ENCODE peak calls at places on chromosomes 11 and 22, in six cellular contexts. One of them, this sample, is unnamed.
A peak's percentile ranks its signal among the peaks of the same experiment; 100 is the strongest.

GRCh38 chr22:28810839-28811491 is 10.6 kb upstream of the XBP1 start:
- ATAC-seq in K562: no peak
- ATAC-seq in HCT116: no peak
- ATAC-seq in HepG2: peak; percentile 45
- ATAC-seq in A549: no peak
- ATAC-seq in gastrocnemius medialis: no peak
- ATAC-seq in this sample: no peak

GRCh38 chr11:2708151-2708581 is 8.4 kb upstream of the KCNQ1OT1 start:
- ATAC-seq in K562: no peak
- ATAC-seq in HCT116: no peak
- ATAC-seq in HepG2: no peak
- ATAC-seq in A549: no peak
- ATAC-seq in gastrocnemius medialis: peak; percentile 70
- ATAC-seq in this sample: peak; percentile 76

GRCh38 chr11:44797886-44798683 is 71.3 kb downstream of the TSPAN18 start:
- ATAC-seq in K562: no peak
- ATAC-seq in HCT116: no peak
- ATAC-seq in HepG2: no peak
- ATAC-seq in A549: no peak
- ATAC-seq in gastrocnemius medialis: no peak
- ATAC-seq in this sample: no peak

GRCh38 chr11:2367266-2368160 is 9.6 kb upstream of the CD81 start:
- ATAC-seq in K562: no peak
- ATAC-seq in HCT116: no peak
- ATAC-seq in HepG2: no peak
- ATAC-seq in A549: no peak
- ATAC-seq in gastrocnemius medialis: no peak
- ATAC-seq in this sample: no peak

GRCh38 chr11:28621648-28622215 is 513.5 kb downstream of the METTL15 start:
- ATAC-seq in K562: no peak
- ATAC-seq in HCT116: no peak
- ATAC-seq in HepG2: peak; percentile 84
- ATAC-seq in A549: peak; percentile 42
- ATAC-seq in gastrocnemius medialis: no peak
- ATAC-seq in this sample: no peak

GRCh38 chr22:40898850-40899357 is 37.0 kb upstream of the DNAJB7 start:
- ATAC-seq in K562: peak; percentile 74
- ATAC-seq in HCT116: peak; percentile 78
- ATAC-seq in HepG2: no peak
- ATAC-seq in A549: peak; percentile 75
- ATAC-seq in gastrocnemius medialis: peak; percentile 64
- ATAC-seq in this sample: no peak

GRCh38 chr11:118921929-118922744 is 3.6 kb downstream of the BCL9L start:
- ATAC-seq in K562: no peak
- ATAC-seq in HCT116: no peak
- ATAC-seq in HepG2: peak; percentile 40
- ATAC-seq in A549: peak; percentile 33
- ATAC-seq in gastrocnemius medialis: peak; percentile 23
- ATAC-seq in this sample: peak; percentile 57

GRCh38 chr11:22389526-22390282 is 51.5 kb downstream of the SLC17A6 start:
- ATAC-seq in K562: no peak
- ATAC-seq in HCT116: no peak
- ATAC-seq in HepG2: no peak
- ATAC-seq in A549: no peak
- ATAC-seq in gastrocnemius medialis: peak; percentile 92
- ATAC-seq in this sample: no peak

GRCh38 chr11:130706572-130706971 is 209.7 kb downstream of the SNX19 start:
- ATAC-seq in K562: no peak
- ATAC-seq in HCT116: no peak
- ATAC-seq in HepG2: no peak
- ATAC-seq in A549: no peak
- ATAC-seq in gastrocnemius medialis: no peak
- ATAC-seq in this sample: no peak

GRCh38 chr11:115990004-115990447 is 485.8 kb upstream of the CADM1 start:
- ATAC-seq in K562: peak; percentile 98
- ATAC-seq in HCT116: no peak
- ATAC-seq in HepG2: peak; percentile 84
- ATAC-seq in A549: peak; percentile 72
- ATAC-seq in gastrocnemius medialis: no peak
- ATAC-seq in this sample: no peak

GRCh38 chr11:36433896-36434295 is 76.2 kb downstream of the TRAF6 start:
- ATAC-seq in K562: no peak
- ATAC-seq in HCT116: no peak
- ATAC-seq in HepG2: no peak
- ATAC-seq in A549: no peak
- ATAC-seq in gastrocnemius medialis: no peak
- ATAC-seq in this sample: no peak

GRCh38 chr11:18927550-18928322 is 11.5 kb downstream of the MRGPRX1 start:
- ATAC-seq in K562: no peak
- ATAC-seq in HCT116: no peak
- ATAC-seq in HepG2: no peak
- ATAC-seq in A549: no peak
- ATAC-seq in gastrocnemius medialis: no peak
- ATAC-seq in this sample: no peak

GRCh38 chr11:63884191-63884590 is 32.8 kb downstream of the RCOR2 start:
- ATAC-seq in K562: no peak
- ATAC-seq in HCT116: no peak
- ATAC-seq in HepG2: no peak
- ATAC-seq in A549: no peak
- ATAC-seq in gastrocnemius medialis: no peak
- ATAC-seq in this sample: no peak

GRCh38 chr22:45061332-45061731 is 51.5 kb upstream of the PHF21B start:
- ATAC-seq in K562: no peak
- ATAC-seq in HCT116: no peak
- ATAC-seq in HepG2: no peak
- ATAC-seq in A549: no peak
- ATAC-seq in gastrocnemius medialis: no peak
- ATAC-seq in this sample: no peak

GRCh38 chr11:33256031-33256807 is 962 bp upstream of the HIPK3 start:
- ATAC-seq in K562: no peak
- ATAC-seq in HCT116: no peak
- ATAC-seq in HepG2: no peak
- ATAC-seq in A549: no peak
- ATAC-seq in gastrocnemius medialis: no peak
- ATAC-seq in this sample: no peak

GRCh38 chr11:63877658-63878241 is 38.8 kb downstream of the MARK2 start:
- ATAC-seq in K562: no peak
- ATAC-seq in HCT116: no peak
- ATAC-seq in HepG2: no peak
- ATAC-seq in A549: no peak
- ATAC-seq in gastrocnemius medialis: no peak
- ATAC-seq in this sample: no peak

GRCh38 chr22:48089601-48090331 is 1327.3 kb downstream of the TBC1D22A start:
- ATAC-seq in K562: no peak
- ATAC-seq in HCT116: peak; percentile 40
- ATAC-seq in HepG2: no peak
- ATAC-seq in A549: peak; percentile 66
- ATAC-seq in gastrocnemius medialis: peak; percentile 62
- ATAC-seq in this sample: peak; percentile 78

GRCh38 chr11:8810331-8811301 is 100.4 kb upstream of the AKIP1 start:
- ATAC-seq in K562: peak; percentile 59
- ATAC-seq in HCT116: no peak
- ATAC-seq in HepG2: peak; percentile 80
- ATAC-seq in A549: no peak
- ATAC-seq in gastrocnemius medialis: peak; percentile 51
- ATAC-seq in this sample: peak; percentile 84

GRCh38 chr11:225734-226453 is 10.2 kb downstream of the SIRT3 start:
- ATAC-seq in K562: no peak
- ATAC-seq in HCT116: no peak
- ATAC-seq in HepG2: no peak
- ATAC-seq in A549: no peak
- ATAC-seq in gastrocnemius medialis: no peak
- ATAC-seq in this sample: no peak

GRCh38 chr11:119365071-119365591 is 16.4 kb downstream of the USP2 start:
- ATAC-seq in K562: no peak
- ATAC-seq in HCT116: no peak
- ATAC-seq in HepG2: no peak
- ATAC-seq in A549: no peak
- ATAC-seq in gastrocnemius medialis: peak; percentile 40
- ATAC-seq in this sample: no peak

GRCh38 chr11:11037162-11037732 is 179.4 kb upstream of the ZBED5 start:
- ATAC-seq in K562: no peak
- ATAC-seq in HCT116: peak; percentile 17
- ATAC-seq in HepG2: no peak
- ATAC-seq in A549: peak; percentile 17
- ATAC-seq in gastrocnemius medialis: no peak
- ATAC-seq in this sample: no peak

GRCh38 chr11:69985654-69986420 is 92.3 kb upstream of the ANO1 start:
- ATAC-seq in K562: peak; percentile 59
- ATAC-seq in HCT116: no peak
- ATAC-seq in HepG2: peak; percentile 32
- ATAC-seq in A549: peak; percentile 27
- ATAC-seq in gastrocnemius medialis: no peak
- ATAC-seq in this sample: no peak

GRCh38 chr11:130452941-130453340 is 4.5 kb downstream of the ADAMTS15 start:
- ATAC-seq in K562: no peak
- ATAC-seq in HCT116: no peak
- ATAC-seq in HepG2: no peak
- ATAC-seq in A549: no peak
- ATAC-seq in gastrocnemius medialis: no peak
- ATAC-seq in this sample: no peak

GRCh38 chr11:396511-396947 is 2.5 kb downstream of the PKP3 start:
- ATAC-seq in K562: no peak
- ATAC-seq in HCT116: no peak
- ATAC-seq in HepG2: peak; percentile 81
- ATAC-seq in A549: peak; percentile 73
- ATAC-seq in gastrocnemius medialis: no peak
- ATAC-seq in this sample: no peak

GRCh38 chr11:96306933-96307747 is 35.9 kb downstream of the MAML2 start:
- ATAC-seq in K562: peak; percentile 73
- ATAC-seq in HCT116: peak; percentile 74
- ATAC-seq in HepG2: peak; percentile 83
- ATAC-seq in A549: peak; percentile 92
- ATAC-seq in gastrocnemius medialis: peak; percentile 86
- ATAC-seq in this sample: peak; percentile 92

GRCh38 chr22:28905433-28905832 is 22.1 kb downstream of the ZNRF3 start:
- ATAC-seq in K562: no peak
- ATAC-seq in HCT116: no peak
- ATAC-seq in HepG2: no peak
- ATAC-seq in A549: no peak
- ATAC-seq in gastrocnemius medialis: no peak
- ATAC-seq in this sample: no peak

GRCh38 chr22:25553131-25553530 is 11.3 kb upstream of the GRK3 start:
- ATAC-seq in K562: no peak
- ATAC-seq in HCT116: no peak
- ATAC-seq in HepG2: no peak
- ATAC-seq in A549: no peak
- ATAC-seq in gastrocnemius medialis: no peak
- ATAC-seq in this sample: no peak

GRCh38 chr11:69114811-69115523 is 40.8 kb upstream of the SMIM38 start:
- ATAC-seq in K562: no peak
- ATAC-seq in HCT116: no peak
- ATAC-seq in HepG2: no peak
- ATAC-seq in A549: peak; percentile 11
- ATAC-seq in gastrocnemius medialis: peak; percentile 25
- ATAC-seq in this sample: no peak

GRCh38 chr11:119028346-119029068 is 2.2 kb downstream of the SLC37A4 start:
- ATAC-seq in K562: no peak
- ATAC-seq in HCT116: no peak
- ATAC-seq in HepG2: no peak
- ATAC-seq in A549: no peak
- ATAC-seq in gastrocnemius medialis: no peak
- ATAC-seq in this sample: no peak

DNA sequence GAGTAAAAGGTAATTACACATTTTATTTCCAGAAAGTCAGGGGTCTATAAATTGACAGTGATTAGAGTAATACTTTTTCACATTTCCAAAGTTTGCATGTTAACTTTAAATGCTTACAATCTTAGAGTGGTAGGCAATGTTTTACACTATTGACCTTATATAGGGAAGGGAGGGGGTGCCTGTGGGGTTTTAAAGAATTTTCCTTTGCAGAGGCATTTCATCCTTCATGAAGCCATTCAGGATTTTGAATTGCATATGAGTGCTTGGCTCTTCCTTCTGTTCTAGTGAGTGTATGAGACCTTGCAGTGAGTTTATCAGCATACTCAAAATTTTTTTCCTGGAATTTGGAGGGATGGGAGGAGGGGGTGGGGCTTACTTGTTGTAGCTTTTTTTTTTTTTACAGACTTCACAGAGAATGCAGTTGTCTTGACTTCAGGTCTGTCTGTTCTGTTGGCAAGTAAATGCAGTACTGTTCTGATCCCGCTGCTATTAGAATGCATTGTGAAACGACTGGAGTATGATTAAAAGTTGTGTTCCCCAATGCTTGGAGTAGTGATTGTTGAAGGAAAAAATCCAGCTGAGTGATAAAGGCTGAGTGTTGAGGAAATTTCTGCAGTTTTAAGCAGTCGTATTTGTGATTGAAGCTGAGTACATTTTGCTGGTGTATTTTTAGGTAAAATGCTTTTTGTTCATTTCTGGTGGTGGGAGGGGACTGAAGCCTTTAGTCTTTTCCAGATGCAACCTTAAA is 5.3 kb downstream of the MALAT1 start:
- ATAC-seq in K562: no peak
- ATAC-seq in HCT116: no peak
- ATAC-seq in HepG2: no peak
- ATAC-seq in A549: no peak
- ATAC-seq in gastrocnemius medialis: no peak
- ATAC-seq in this sample: no peak
- TF ChIP-seq POLR2A in K562: peak; percentile 94
- TF ChIP-seq POLR2A in HCT116: no peak
- TF ChIP-seq POLR2A in HepG2: no peak
- TF ChIP-seq POLR2A in A549: no peak
- TF ChIP-seq POLR2A in gastrocnemius medialis: no peak
- TF ChIP-seq POLR2A in this sample: peak; percentile 25

GRCh38 chr22:42188808-42189447 is 58.3 kb upstream of the CYP2D6 start:
- ATAC-seq in K562: no peak
- ATAC-seq in HCT116: peak; percentile 92
- ATAC-seq in HepG2: no peak
- ATAC-seq in A549: peak; percentile 82
- ATAC-seq in gastrocnemius medialis: no peak
- ATAC-seq in this sample: no peak
- H3K4me3 ChIP-seq in K562: no peak overlapping the region
- H3K4me3 ChIP-seq in HCT116: no peak overlapping the region
- H3K4me3 ChIP-seq in HepG2: no peak overlapping the region
- H3K4me3 ChIP-seq in A549: no peak overlapping the region
- H3K4me3 ChIP-seq in gastrocnemius medialis: no peak overlapping the region
- H3K4me3 ChIP-seq in this sample: no peak overlapping the region

GRCh38 chr22:44030051-44030701 is 6.1 kb downstream of the PARVB start:
- ATAC-seq in K562: no peak
- ATAC-seq in HCT116: no peak
- ATAC-seq in HepG2: no peak
- ATAC-seq in A549: no peak
- ATAC-seq in gastrocnemius medialis: no peak
- ATAC-seq in this sample: no peak
- H3K4me1 ChIP-seq in K562: peaks cover 32% of the 10 kb centered on the region
- H3K4me1 ChIP-seq in HCT116: no peaks in the 10 kb centered on the region
- H3K4me1 ChIP-seq in HepG2: peaks cover 8% of the 10 kb centered on the region
- H3K4me1 ChIP-seq in A549: peaks cover 12% of the 10 kb centered on the region
- H3K4me1 ChIP-seq in gastrocnemius medialis: peaks cover 91% of the 10 kb centered on the region
- H3K4me1 ChIP-seq in this sample: peaks cover 73% of the 10 kb centered on the region

GRCh38 chr11:67391304-67392181 is at the start of gene RAD9A:
- ATAC-seq in K562: peak; percentile 83
- ATAC-seq in HCT116: peak; percentile 71
- ATAC-seq in HepG2: peak; percentile 86
- ATAC-seq in A549: peak; percentile 77
- ATAC-seq in gastrocnemius medialis: peak; percentile 92
- ATAC-seq in this sample: peak; percentile 86
- TF ChIP-seq POLR2A in K562: peak; percentile 73
- TF ChIP-seq POLR2A in HCT116: no peak
- TF ChIP-seq POLR2A in HepG2: peak; percentile 95
- TF ChIP-seq POLR2A in A549: peak; percentile 51
- TF ChIP-seq POLR2A in gastrocnemius medialis: peak; percentile 34
- TF ChIP-seq POLR2A in this sample: peak; percentile 78